ENCODE peak calls at places on chromosomes 16 and 17, in nine cellular contexts. K, A, O, S, D, X, Z, V and H are unnamed samples.

GRCh38 chr17:59369026-59369724 is 37.7 kb downstream of the YPEL2 start:
- DNase-seq in K (no peak), A (peak; percentile 83), O (no peak), S (no peak), D (peak; percentile 36), X (no peak), Z (no peak), V (no peak), H (no peak)

GRCh38 chr16:19781196-19781595 is 63.1 kb downstream of the IQCK start:
- DNase-seq in K (no peak), A (peak; percentile 53), O (no peak), S (no peak), D (peak; percentile 78), X (peak; percentile 45), Z (no peak), V (no peak), H (peak; percentile 57)

GRCh38 chr17:49915670-49916069 is 53.3 kb upstream of the DLX4 start:
- DNase-seq in K (no peak), A (no peak), O (no peak), S (no peak), D (no peak), X (no peak), Z (no peak), V (no peak), H (no peak)

GRCh38 chr16:16064874-16065384 is 115.5 kb downstream of the ABCC1 start:
- DNase-seq in K (no peak), A (no peak), O (no peak), S (no peak), D (no peak), X (no peak), Z (no peak), V (no peak), H (no peak)

GRCh38 chr17:40063034-40063765 is 435 bp downstream of the THRA start:
- DNase-seq in K (peak; percentile 55), A (peak; percentile 49), O (no peak), S (peak; percentile 66), D (peak; percentile 33), X (no peak), Z (peak; percentile 64), V (no peak), H (peak; percentile 40)

GRCh38 chr17:73973881-73974409 is 229.5 kb upstream of the RPL38 start:
- DNase-seq in K (no peak), A (no peak), O (no peak), S (no peak), D (no peak), X (no peak), Z (peak; percentile 73), V (no peak), H (peak; percentile 10)

GRCh38 chr17:57538730-57539456 is 206.2 kb downstream of the CCDC182 start:
- DNase-seq in K (no peak), A (no peak), O (no peak), S (no peak), D (no peak), X (no peak), Z (no peak), V (no peak), H (no peak)

GRCh38 chr17:42214156-42214555 is 19.9 kb upstream of the GHDC start:
- DNase-seq in K (no peak), A (no peak), O (no peak), S (no peak), D (no peak), X (no peak), Z (no peak), V (no peak), H (no peak)

GRCh38 chr17:73135774-73136173 is 29.0 kb upstream of the SSTR2 start:
- DNase-seq in K (no peak), A (no peak), O (no peak), S (no peak), D (no peak), X (no peak), Z (no peak), V (no peak), H (no peak)

GRCh38 chr16:51753382-51753781 is 602.3 kb upstream of the SALL1 start:
- DNase-seq in K (no peak), A (no peak), O (no peak), S (no peak), D (no peak), X (no peak), Z (no peak), V (no peak), H (no peak)

GRCh38 chr17:78394209-78394608 is 15.8 kb downstream of the PGS1 start:
- DNase-seq in K (no peak), A (no peak), O (no peak), S (no peak), D (no peak), X (no peak), Z (no peak), V (no peak), H (no peak)

GRCh38 chr16:67040906-67041305 is 12.0 kb downstream of the CBFB start:
- DNase-seq in K (no peak), A (no peak), O (no peak), S (no peak), D (peak; percentile 32), X (no peak), Z (no peak), V (no peak), H (peak; percentile 39)

GRCh38 chr17:80389011-80389995 is 25.7 kb upstream of the ENDOV start:
- DNase-seq in K (no peak), A (peak; percentile 48), O (no peak), S (no peak), D (no peak), X (no peak), Z (no peak), V (no peak), H (no peak)

GRCh38 chr17:78766743-78767294 is 15.3 kb downstream of the CYTH1 start:
- DNase-seq in K (no peak), A (no peak), O (no peak), S (no peak), D (no peak), X (no peak), Z (no peak), V (no peak), H (no peak)

GRCh38 chr17:1177099-1177996 is 2.4 kb downstream of the ABR start:
- DNase-seq in K (no peak), A (peak; percentile 58), O (no peak), S (no peak), D (peak; percentile 70), X (no peak), Z (no peak), V (no peak), H (peak; percentile 45)

GRCh38 chr16:14399397-14400284 is 230.4 kb downstream of the PARN start:
- DNase-seq in K (no peak), A (peak; percentile 66), O (no peak), S (no peak), D (peak; percentile 66), X (no peak), Z (no peak), V (peak; percentile 92), H (peak; percentile 62)

GRCh38 chr16:48271728-48272127 is 24.4 kb upstream of the ABCC11 start:
- DNase-seq in K (no peak), A (peak; percentile 66), O (no peak), S (no peak), D (peak; percentile 25), X (no peak), Z (no peak), V (no peak), H (peak; percentile 33)

GRCh38 chr17:70054961-70055360 is 20.1 kb upstream of the KCNJ16 start:
- DNase-seq in K (no peak), A (no peak), O (no peak), S (no peak), D (no peak), X (no peak), Z (no peak), V (no peak), H (no peak)

GRCh38 chr17:57563968-57564367 is 181.1 kb downstream of the CCDC182 start:
- DNase-seq in K (no peak), A (no peak), O (no peak), S (no peak), D (no peak), X (no peak), Z (no peak), V (no peak), H (no peak)

GRCh38 chr17:32445075-32445427 is 741 bp downstream of the PSMD11 start:
- DNase-seq in K (peak; percentile 51), A (peak; percentile 74), O (peak; percentile 51), S (no peak), D (peak; percentile 63), X (no peak), Z (peak; percentile 43), V (peak; percentile 61), H (peak; percentile 57)
- TF ChIP-seq CTCF in K (no peak), A (peak; percentile 12), O (no peak), S (no peak), D (no peak), X (peak; percentile 6), Z (no peak), V (no peak), H (no peak)

GRCh38 chr16:30474062-30474452 is 1.5 kb downstream of the ITGAL start:
- DNase-seq in K (no peak), A (no peak), O (no peak), S (no peak), D (no peak), X (no peak), Z (no peak), V (no peak), H (no peak)

GRCh38 chr16:30470632-30471007 is 1.9 kb upstream of the ITGAL start:
- DNase-seq in K (no peak), A (no peak), O (no peak), S (no peak), D (no peak), X (no peak), Z (no peak), V (no peak), H (no peak)

GRCh38 chr16:30474684-30475083 is 2.1 kb downstream of the ITGAL start:
- DNase-seq in K (no peak), A (no peak), O (no peak), S (no peak), D (no peak), X (no peak), Z (no peak), V (no peak), H (no peak)

GRCh38 chr16:30473231-30474061 is 904 bp downstream of the ITGAL start:
- DNase-seq in K (peak; percentile 25), A (no peak), O (no peak), S (no peak), D (no peak), X (no peak), Z (no peak), V (no peak), H (no peak)

GRCh38 chr16:30472328-30472942 is at the start of gene ITGAL:
- DNase-seq in K (peak; percentile 72), A (no peak), O (peak; percentile 24), S (peak; percentile 90), D (no peak), X (no peak), Z (peak; percentile 29), V (no peak), H (no peak)
- H3K4me3 ChIP-seq in K (no peak within 1 kb of the TSS), A (no peak within 1 kb of the TSS), O (no peak within 1 kb of the TSS), S (peak within 1 kb of the TSS; percentile 77), D (no peak within 1 kb of the TSS), X (no peak within 1 kb of the TSS), Z (no peak within 1 kb of the TSS), V (no peak within 1 kb of the TSS), H (no peak within 1 kb of the TSS)

GRCh38 chr16:71883849-71884638 is at the start of gene ZNF821:
- DNase-seq in K (peak; percentile 84), A (peak; percentile 70), O (peak; percentile 89), S (peak; percentile 91), D (peak; percentile 79), X (no peak), Z (peak; percentile 87), V (peak; percentile 78), H (peak; percentile 71)
- TF ChIP-seq CTCF in K (no peak), A (no peak), O (peak; percentile 29), S (peak; percentile 77), D (peak; percentile 23), X (peak; percentile 40), Z (peak; percentile 38), V (peak; percentile 39), H (peak; percentile 25)

GRCh38 chr17:8941520-8941919 is 24.0 kb downstream of the PIK3R5 start:
- DNase-seq in K (peak; percentile 62), A (no peak), O (no peak), S (no peak), D (no peak), X (no peak), Z (no peak), V (no peak), H (no peak)
- H3K4me3 ChIP-seq in K (no peak overlapping the region), A (no peak overlapping the region), O (no peak overlapping the region), S (no peak overlapping the region), D (no peak overlapping the region), X (no peak overlapping the region), Z (no peak overlapping the region), V (no peak overlapping the region), H (no peak overlapping the region)